ENCODE peak calls at places on chromosomes 12 and 14, in four cellular contexts. One of them, this sample, is unnamed.
A peak's percentile ranks its signal among the peaks of the same experiment; 100 is the strongest.

GRCh38 chr14:24710403-24711063 is 76.5 kb upstream of the GZMB start:
- DNase-seq in astrocyte of the spinal cord: peak; percentile 47
- DNase-seq in GM12865: peak; percentile 73
- DNase-seq in glutamatergic neuron: peak; percentile 64
- DNase-seq in this sample: peak; percentile 76

GRCh38 chr12:84542289-84542688 is 370.3 kb downstream of the SLC6A15 start:
- DNase-seq in GM12865: no peak
- DNase-seq in glutamatergic neuron: no peak
- DNase-seq in astrocyte of the spinal cord: no peak
- DNase-seq in this sample: no peak

GRCh38 chr14:80959448-80960006 is 4.1 kb downstream of the TSHR start:
- DNase-seq in glutamatergic neuron: no peak
- DNase-seq in astrocyte of the spinal cord: no peak
- DNase-seq in GM12865: peak; percentile 95
- DNase-seq in this sample: peak; percentile 84

GRCh38 chr12:64019654-64020053 is 175.2 kb downstream of the SRGAP1 start:
- DNase-seq in GM12865: no peak
- DNase-seq in glutamatergic neuron: no peak
- DNase-seq in astrocyte of the spinal cord: no peak
- DNase-seq in this sample: no peak

GRCh38 chr12:57838594-57839302 is 7.8 kb downstream of the CTDSP2 start:
- DNase-seq in GM12865: peak; percentile 73
- DNase-seq in astrocyte of the spinal cord: no peak
- DNase-seq in glutamatergic neuron: no peak
- DNase-seq in this sample: peak; percentile 63

GRCh38 chr12:128449146-128449894 is 182.3 kb downstream of the TMEM132C start:
- DNase-seq in astrocyte of the spinal cord: no peak
- DNase-seq in GM12865: no peak
- DNase-seq in glutamatergic neuron: no peak
- DNase-seq in this sample: no peak

GRCh38 chr14:101843665-101844064 is 82.2 kb downstream of the PPP2R5C start:
- DNase-seq in GM12865: peak; percentile 88
- DNase-seq in glutamatergic neuron: no peak
- DNase-seq in astrocyte of the spinal cord: no peak
- DNase-seq in this sample: peak; percentile 81

GRCh38 chr14:95953111-95953724 is 76.6 kb downstream of the TUNAR start:
- DNase-seq in astrocyte of the spinal cord: no peak
- DNase-seq in GM12865: no peak
- DNase-seq in glutamatergic neuron: no peak
- DNase-seq in this sample: no peak

GRCh38 chr12:52050771-52051541 is at the start of gene NR4A1:
- DNase-seq in astrocyte of the spinal cord: peak; percentile 98
- DNase-seq in GM12865: peak; percentile 91
- DNase-seq in glutamatergic neuron: peak; percentile 84
- DNase-seq in this sample: peak; percentile 99

GRCh38 chr12:67270622-67271021 is 1.5 kb downstream of the CAND1 start:
- DNase-seq in glutamatergic neuron: no peak
- DNase-seq in astrocyte of the spinal cord: no peak
- DNase-seq in GM12865: no peak
- DNase-seq in this sample: no peak

GRCh38 chr12:67268335-67268895 is 743 bp upstream of the CAND1 start:
- DNase-seq in astrocyte of the spinal cord: peak; percentile 99
- DNase-seq in GM12865: peak; percentile 98
- DNase-seq in glutamatergic neuron: peak; percentile 71
- DNase-seq in this sample: peak; percentile 92

GRCh38 chr12:67271976-67272375 is 2.8 kb downstream of the CAND1 start:
- DNase-seq in astrocyte of the spinal cord: no peak
- DNase-seq in GM12865: no peak
- DNase-seq in glutamatergic neuron: no peak
- DNase-seq in this sample: no peak

GRCh38 chr12:67268896-67269631 is at the start of gene CAND1:
- DNase-seq in glutamatergic neuron: peak; percentile 90
- DNase-seq in GM12865: peak; percentile 99
- DNase-seq in astrocyte of the spinal cord: peak; percentile 99
- DNase-seq in this sample: peak; percentile 97

DNA sequence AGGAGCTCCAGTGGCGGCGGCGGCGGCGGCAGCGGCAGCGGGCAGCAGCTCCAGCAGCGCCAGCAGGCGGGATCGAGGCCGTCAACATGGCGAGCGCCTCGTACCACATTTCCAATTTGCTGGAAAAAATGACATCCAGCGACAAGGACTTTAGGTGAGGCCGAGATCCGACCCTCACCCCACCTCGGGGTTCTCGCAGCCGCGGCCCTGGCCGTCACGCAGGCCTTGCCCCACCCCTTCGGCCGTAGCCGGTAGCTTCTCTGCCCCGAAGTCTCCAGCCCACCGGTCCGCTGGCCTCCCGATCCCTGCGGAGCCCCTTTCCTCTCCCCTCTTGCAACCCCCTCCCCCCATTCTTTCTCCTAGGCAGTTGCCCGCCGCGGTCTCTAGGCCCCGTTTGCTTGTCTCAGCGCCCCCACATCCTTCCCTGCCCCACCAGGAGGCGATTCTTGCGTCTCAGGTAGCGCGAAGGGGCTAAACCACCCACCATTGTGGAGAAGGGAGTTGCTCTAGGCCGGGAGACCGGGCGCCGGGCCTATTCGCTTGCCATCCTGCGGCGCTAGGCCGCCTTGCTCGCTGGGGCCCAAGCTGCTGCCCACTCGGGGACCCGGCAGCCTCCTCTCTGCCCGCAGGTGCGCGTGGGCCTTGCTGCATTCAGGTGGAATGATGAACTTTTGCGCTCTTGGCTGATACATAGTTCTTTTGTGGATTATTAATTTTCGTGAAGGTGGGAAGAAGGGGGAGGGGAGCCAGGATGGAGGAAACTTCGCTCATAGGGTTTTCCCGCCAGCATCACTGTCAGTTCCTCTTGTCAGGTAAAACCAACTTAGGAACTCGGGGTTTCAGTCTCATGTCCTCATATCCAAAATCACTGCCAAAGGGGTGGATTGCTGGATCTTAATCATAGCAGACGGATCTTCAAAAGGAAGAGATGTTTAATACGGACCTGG is 747 bp downstream of the CAND1 start:
- DNase-seq in GM12865: peak; percentile 53
- DNase-seq in astrocyte of the spinal cord: no peak
- DNase-seq in glutamatergic neuron: peak; percentile 61
- DNase-seq in this sample: peak; percentile 58
- TF ChIP-seq CTCF in GM12865: no peak
- TF ChIP-seq CTCF in astrocyte of the spinal cord: no peak
- TF ChIP-seq CTCF in glutamatergic neuron: no peak
- TF ChIP-seq CTCF in this sample: no peak

GRCh38 chr14:37565550-37565949 is 29.5 kb downstream of the FOXA1 start:
- DNase-seq in glutamatergic neuron: no peak
- DNase-seq in astrocyte of the spinal cord: no peak
- DNase-seq in GM12865: no peak
- DNase-seq in this sample: no peak
- TF ChIP-seq CTCF in glutamatergic neuron: peak; percentile 30
- TF ChIP-seq CTCF in astrocyte of the spinal cord: peak; percentile 30
- TF ChIP-seq CTCF in GM12865: no peak
- TF ChIP-seq CTCF in this sample: no peak

GRCh38 chr12:120466560-120467315 is 2.8 kb downstream of the SRSF9 start:
- DNase-seq in astrocyte of the spinal cord: peak; percentile 26
- DNase-seq in GM12865: peak; percentile 51
- DNase-seq in glutamatergic neuron: peak; percentile 59
- DNase-seq in this sample: peak; percentile 65
- TF ChIP-seq CTCF in astrocyte of the spinal cord: peak; percentile 72
- TF ChIP-seq CTCF in GM12865: peak; percentile 47
- TF ChIP-seq CTCF in glutamatergic neuron: peak; percentile 62
- TF ChIP-seq CTCF in this sample: peak; percentile 64

GRCh38 chr12:88577537-88577936 is 2.7 kb downstream of the KITLG start:
- DNase-seq in GM12865: no peak
- DNase-seq in astrocyte of the spinal cord: peak; percentile 38
- DNase-seq in glutamatergic neuron: no peak
- DNase-seq in this sample: no peak
- TF ChIP-seq CTCF in GM12865: no peak
- TF ChIP-seq CTCF in astrocyte of the spinal cord: no peak
- TF ChIP-seq CTCF in glutamatergic neuron: peak; percentile 43
- TF ChIP-seq CTCF in this sample: no peak

GRCh38 chr12:46133751-46134150 is 135.1 kb downstream of the SLC38A1 start:
- DNase-seq in glutamatergic neuron: no peak
- DNase-seq in astrocyte of the spinal cord: no peak
- DNase-seq in GM12865: no peak
- DNase-seq in this sample: no peak

GRCh38 chr12:46134852-46135251 is 134.0 kb downstream of the SLC38A1 start:
- DNase-seq in glutamatergic neuron: no peak
- DNase-seq in astrocyte of the spinal cord: no peak
- DNase-seq in GM12865: no peak
- DNase-seq in this sample: no peak

GRCh38 chr12:46135750-46136149 is 133.1 kb downstream of the SLC38A1 start:
- DNase-seq in GM12865: no peak
- DNase-seq in astrocyte of the spinal cord: no peak
- DNase-seq in glutamatergic neuron: no peak
- DNase-seq in this sample: no peak

GRCh38 chr12:46134205-46134811 is 134.5 kb downstream of the SLC38A1 start:
- DNase-seq in astrocyte of the spinal cord: no peak
- DNase-seq in GM12865: no peak
- DNase-seq in glutamatergic neuron: no peak
- DNase-seq in this sample: no peak

DNA sequence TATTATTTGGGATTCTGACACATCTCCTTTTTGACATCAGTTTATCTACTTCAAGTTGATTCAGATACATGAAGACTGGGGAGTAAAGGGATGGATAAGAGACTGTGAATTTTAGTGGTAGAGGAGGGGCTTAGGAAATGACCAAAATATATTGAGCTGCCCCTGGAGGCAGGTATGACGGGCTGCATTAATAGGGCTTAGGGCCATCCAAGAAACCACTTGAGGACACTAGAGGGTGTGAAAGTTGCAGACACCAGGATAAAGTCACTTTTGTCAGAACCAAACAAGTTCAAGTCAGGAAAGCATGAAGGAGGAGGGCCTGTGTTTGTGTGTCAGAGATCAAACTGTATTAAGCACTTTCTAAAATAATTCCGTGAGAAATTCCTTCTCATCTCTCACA is 137.1 kb downstream of the SLC38A1 start:
- DNase-seq in glutamatergic neuron: no peak
- DNase-seq in astrocyte of the spinal cord: no peak
- DNase-seq in GM12865: peak; percentile 19
- DNase-seq in this sample: no peak
- TF ChIP-seq CTCF in glutamatergic neuron: no peak
- TF ChIP-seq CTCF in astrocyte of the spinal cord: peak; percentile 14
- TF ChIP-seq CTCF in GM12865: no peak
- TF ChIP-seq CTCF in this sample: no peak

GRCh38 chr14:89251066-89251465 is 166.0 kb downstream of the FOXN3 start:
- DNase-seq in glutamatergic neuron: no peak
- DNase-seq in GM12865: no peak
- DNase-seq in astrocyte of the spinal cord: no peak
- DNase-seq in this sample: no peak
- TF ChIP-seq CTCF in glutamatergic neuron: no peak
- TF ChIP-seq CTCF in GM12865: no peak
- TF ChIP-seq CTCF in astrocyte of the spinal cord: no peak
- TF ChIP-seq CTCF in this sample: no peak

GRCh38 chr12:34306133-34306830 is 284.0 kb downstream of the ALG10 start:
- DNase-seq in astrocyte of the spinal cord: no peak
- DNase-seq in glutamatergic neuron: no peak
- DNase-seq in GM12865: no peak
- DNase-seq in this sample: no peak
- TF ChIP-seq CTCF in astrocyte of the spinal cord: no peak
- TF ChIP-seq CTCF in glutamatergic neuron: no peak
- TF ChIP-seq CTCF in GM12865: no peak
- TF ChIP-seq CTCF in this sample: no peak

This sample was measured in activated CD8-positive, alpha-beta T cell treated with anti-CD3 and anti-CD28 coated beads for 36 hours.